ENCODE peak calls at places on chromosomes 16 and 17, in six cellular contexts. N is iris pigment epithelial cell, G is NAMALWA, P is iPS-NIHi11, I is SK-N-SH, X is anterior cingulate cortex. O is an unnamed sample.

GRCh38 chr17:37310940-37311339 is 64.8 kb upstream of the C17orf78 start:
- DNase-seq in X (no peak), G (no peak), N (no peak), I (no peak), P (no peak), O (no peak)

GRCh38 chr17:40699359-40699758 is 4.2 kb downstream of the KRT24 start:
- DNase-seq in I (no peak), P (no peak), X (no peak), N (no peak), G (no peak), O (no peak)

GRCh38 chr16:1474471-1474795 is 395 bp downstream of the CLCN7 start:
- DNase-seq in N (no peak), G (no peak), P (no peak), X (no peak), I (peak; percentile 70), O (no peak)

GRCh38 chr17:74126959-74127358 is 76.5 kb upstream of the RPL38 start:
- DNase-seq in X (no peak), G (no peak), I (no peak), N (no peak), P (no peak), O (no peak)

GRCh38 chr17:77087650-77088454 is 52.9 kb upstream of the SEC14L1 start:
- DNase-seq in G (no peak), P (no peak), N (no peak), I (no peak), X (no peak), O (no peak)

GRCh38 chr17:71251276-71251675 is 869.5 kb upstream of the SOX9 start:
- DNase-seq in P (no peak), I (no peak), N (peak; percentile 19), G (no peak), X (no peak), O (no peak)

GRCh38 chr17:44251062-44251461 is 16.9 kb downstream of the SLC4A1 start:
- DNase-seq in G (no peak), X (no peak), I (no peak), N (no peak), P (no peak), O (no peak)

GRCh38 chr16:75532142-75532765 is 3.7 kb downstream of the CHST5 start:
- DNase-seq in P (no peak), G (no peak), I (no peak), X (no peak), N (no peak), O (no peak)

GRCh38 chr16:24036614-24037013 is 200.8 kb downstream of the PRKCB start:
- DNase-seq in N (peak; percentile 44), X (peak; percentile 21), G (peak; percentile 64), P (peak; percentile 78), I (peak; percentile 79), O (peak; percentile 84)

GRCh38 chr17:68515238-68515637 is 3.0 kb downstream of the PRKAR1A start:
- DNase-seq in P (no peak), I (no peak), G (no peak), X (no peak), N (peak; percentile 39), O (no peak)

GRCh38 chr16:89696598-89697128 is 4.8 kb downstream of the SPATA2L start:
- DNase-seq in N (no peak), I (peak; percentile 33), P (no peak), G (peak; percentile 72), X (no peak), O (no peak)

GRCh38 chr17:76262732-76263344 is 2.3 kb upstream of the UBALD2 start:
- DNase-seq in X (no peak), N (no peak), P (no peak), G (peak; percentile 85), I (no peak), O (no peak)

O was measured in A549.